ENCODE peak calls at places on chromosomes 5 and 9, in six cellular contexts. B, F, M, G, Y and L are unnamed samples.

GRCh38 chr9:134662143-134662876 is 20.7 kb downstream of the COL5A1 start:
- DNase-seq in B (no peak), F (peak), M (peak), G (no peak), Y (peak), L (no peak)

GRCh38 chr9:127295005-127295404 is 30.4 kb downstream of the GARNL3 start:
- DNase-seq in B (no peak), F (no peak), M (no peak), G (no peak), Y (no peak), L (no peak)

GRCh38 chr5:59640411-59640810 is 253.1 kb downstream of the PDE4D start:
- DNase-seq in B (no peak), F (no peak), M (peak), G (no peak), Y (peak), L (no peak)

GRCh38 chr5:53478411-53479044 is 1.9 kb upstream of the FST start:
- DNase-seq in B (peak), F (peak), M (peak), G (no peak), Y (peak), L (peak)

GRCh38 chr5:14167211-14167845 is 24.2 kb downstream of the TRIO start:
- DNase-seq in B (no peak), F (peak), M (peak), G (no peak), Y (no peak), L (no peak)

GRCh38 chr9:134775552-134775951 is 105.1 kb upstream of the FCN2 start:
- DNase-seq in B (no peak), F (peak), M (peak), G (no peak), Y (peak), L (no peak)

GRCh38 chr5:61603211-61603908 is 271.3 kb downstream of the ZSWIM6 start:
- DNase-seq in B (no peak), F (no peak), M (peak), G (no peak), Y (no peak), L (peak)

GRCh38 chr9:15306068-15306756 is 804 bp downstream of the TTC39B start:
- DNase-seq in B (peak), F (peak), M (peak), G (peak), Y (peak), L (peak)

GRCh38 chr9:96490534-96491078 is 40.6 kb downstream of the HABP4 start:
- DNase-seq in B (no peak), F (no peak), M (no peak), G (no peak), Y (no peak), L (no peak)

GRCh38 chr9:118418887-118419620 is 714.9 kb downstream of the TLR4 start:
- DNase-seq in B (no peak), F (no peak), M (peak), G (no peak), Y (no peak), L (no peak)

GRCh38 chr9:137674307-137675305 is 55.8 kb downstream of the EHMT1 start:
- DNase-seq in B (no peak), F (no peak), M (no peak), G (no peak), Y (no peak), L (peak)

GRCh38 chr9:137671721-137672120 is 52.9 kb downstream of the EHMT1 start:
- DNase-seq in B (no peak), F (no peak), M (no peak), G (no peak), Y (no peak), L (no peak)

GRCh38 chr9:137671196-137671538 is 52.4 kb downstream of the EHMT1 start:
- DNase-seq in B (no peak), F (no peak), M (no peak), G (no peak), Y (no peak), L (no peak)

GRCh38 chr9:137672907-137673791 is 54.3 kb downstream of the EHMT1 start:
- DNase-seq in B (no peak), F (peak), M (peak), G (no peak), Y (peak), L (peak)

DNA sequence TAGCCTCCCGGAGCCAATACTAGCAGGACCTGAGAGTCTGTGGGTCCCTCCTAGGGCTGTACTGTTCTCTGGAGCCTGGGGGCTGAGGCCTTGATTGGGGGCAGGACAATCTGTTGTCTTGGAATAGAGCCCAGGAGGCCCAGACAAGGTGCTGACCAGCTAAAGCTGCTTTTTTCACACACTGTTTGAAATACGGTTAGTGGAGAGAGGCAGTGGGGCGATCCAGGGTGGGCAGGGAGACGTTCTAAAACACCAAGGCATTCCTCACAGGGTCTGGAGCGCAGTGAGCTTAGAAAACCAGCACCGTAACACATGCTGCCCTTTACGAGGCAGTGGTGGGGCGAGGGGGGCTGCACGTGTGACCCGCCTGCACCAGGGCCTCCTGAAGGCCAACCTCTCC is 55.1 kb downstream of the EHMT1 start:
- DNase-seq in B (no peak), F (no peak), M (no peak), G (no peak), Y (no peak), L (no peak)
- H3K4me3 ChIP-seq in B (no peak), F (no peak), M (no peak), G (no peak), Y (no peak), L (no peak)

GRCh38 chr5:43312699-43313034 is 545 bp downstream of the HMGCS1 start:
- DNase-seq in B (no peak), F (no peak), M (no peak), G (no peak), Y (no peak), L (no peak)
- H2BK5ac ChIP-seq in B (peak), F (peak), M (no peak), G (peak), Y (peak), L (peak)

DNA sequence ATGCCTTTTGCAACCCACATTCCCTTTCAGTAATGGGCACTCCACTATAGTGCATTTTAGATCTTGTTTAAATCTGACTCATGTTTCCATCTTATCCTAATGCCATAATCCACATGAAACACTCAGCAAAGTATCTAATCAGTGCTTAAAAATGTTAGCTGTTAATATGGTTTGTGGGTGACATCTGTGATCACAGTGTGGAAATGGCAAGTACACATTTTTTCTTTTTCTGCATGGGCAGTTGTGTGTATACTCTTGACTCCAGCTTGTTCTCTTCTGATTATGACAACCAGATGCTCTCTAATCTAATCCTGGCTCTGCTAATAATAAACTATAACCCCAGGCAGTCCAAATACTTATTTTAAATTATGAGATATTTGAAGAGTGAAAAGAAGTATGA is 103.3 kb downstream of the EDIL3 start:
- DNase-seq in B (no peak), F (no peak), M (no peak), G (no peak), Y (no peak), L (no peak)
- H4K8ac ChIP-seq in B (no peak), F (no peak), M (no peak), G (no peak), Y (no peak), L (no peak)

GRCh38 chr9:130857864-130858730 is 23.0 kb downstream of the ABL1 start:
- DNase-seq in B (no peak), F (peak), M (peak), G (no peak), Y (no peak), L (peak)
- H3K4me3 ChIP-seq in B (no peak), F (no peak), M (peak), G (no peak), Y (no peak), L (no peak)

GRCh38 chr5:66871651-66872050 is 275.5 kb downstream of the MAST4 start:
- DNase-seq in B (no peak), F (no peak), M (no peak), G (no peak), Y (peak), L (no peak)
- H2BK5ac ChIP-seq in B (no peak), F (no peak), M (no peak), G (no peak), Y (no peak), L (no peak)

DNA sequence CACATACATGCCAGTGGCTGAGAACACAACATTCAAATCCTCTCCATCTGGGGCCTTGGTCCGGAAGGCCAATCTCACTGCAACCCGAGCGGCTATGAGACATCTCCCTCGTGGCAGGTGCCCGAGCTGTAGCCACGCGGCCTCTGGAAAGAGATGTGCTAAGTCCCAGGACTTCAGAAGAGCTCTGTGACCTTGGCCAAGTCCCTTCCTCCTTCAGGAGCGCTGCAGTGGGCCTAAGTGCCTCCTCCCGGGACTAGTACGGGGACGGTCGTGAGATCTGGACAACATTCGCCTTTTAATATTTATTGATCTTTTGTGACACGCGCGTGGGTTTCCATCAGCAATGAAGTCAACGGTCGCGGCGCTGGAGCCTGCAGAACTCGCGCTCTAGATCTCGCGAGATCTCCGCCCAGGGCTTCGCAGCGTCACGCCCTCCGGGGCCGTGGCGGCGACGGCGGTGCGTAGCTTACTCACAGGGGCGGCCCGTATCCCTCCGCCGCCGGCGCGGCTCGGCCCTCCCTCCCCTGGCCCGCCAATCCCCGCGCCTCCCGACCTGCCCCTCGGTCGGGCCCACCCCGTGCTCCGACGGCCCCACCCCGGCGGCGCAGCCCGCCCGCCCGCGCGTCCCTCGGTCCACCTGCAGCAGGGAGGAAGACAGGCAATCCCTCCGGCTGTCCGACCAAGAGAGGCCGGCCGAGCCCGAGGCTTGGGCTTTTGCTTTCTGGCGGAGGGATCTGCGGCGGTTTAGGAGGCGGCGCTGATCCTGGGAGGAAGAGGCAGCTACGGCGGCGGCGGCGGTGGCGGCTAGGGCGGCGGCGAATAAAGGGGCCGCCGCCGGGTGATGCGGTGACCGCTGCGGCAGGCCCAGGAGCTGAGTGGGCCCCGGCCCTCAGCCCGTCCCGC is at the start of gene UBE2D2:
- DNase-seq in B (peak), F (peak), M (peak), G (peak), Y (peak), L (peak)
- H4K8ac ChIP-seq in B (no peak), F (peak), M (peak), G (peak), Y (peak), L (peak)

DNA sequence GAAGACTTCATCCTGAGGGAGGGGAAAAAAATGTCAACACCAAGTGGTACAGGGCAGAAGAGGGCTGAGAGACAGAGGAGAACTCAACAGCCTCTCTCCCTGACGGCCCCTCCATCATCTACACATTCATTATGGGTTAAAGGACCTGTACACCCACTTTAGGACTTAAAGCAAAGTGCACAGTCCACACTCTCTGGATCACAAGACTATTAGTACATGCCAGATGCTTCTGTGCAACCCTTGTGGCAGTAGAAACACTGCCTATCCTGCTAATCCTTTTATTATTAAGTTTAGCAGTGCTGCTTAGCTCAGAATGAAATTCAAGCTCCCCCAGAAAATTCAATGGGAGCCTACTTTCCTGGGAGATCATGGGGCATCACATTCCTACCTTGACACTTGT is 1.9 kb downstream of the FRMD3 start:
- DNase-seq in B (no peak), F (no peak), M (no peak), G (no peak), Y (no peak), L (no peak)
- H3K4me3 ChIP-seq in B (no peak), F (no peak), M (no peak), G (no peak), Y (no peak), L (no peak)